ENCODE peak calls at places on chromosomes 4 and X, in five cellular contexts. One of them, this sample, is unnamed.

GRCh38 chr4:25346913-25347312 is 30.1 kb upstream of the ANAPC4 start:
- ATAC-seq in activated CD8-positive, alpha-beta memory T cell treated with anti-CD3 and anti-CD28 coated beads, Interleukin-2, amount 10 ng/mL, durations not matched to agents 7 days and 5 days: no peak
- ATAC-seq in Panc1: no peak
- ATAC-seq in right cardiac atrium: no peak
- ATAC-seq in omental fat pad: no peak
- ATAC-seq in this sample: peak

GRCh38 chr4:145566086-145566708 is 53.0 kb upstream of the MMAA start:
- ATAC-seq in omental fat pad: no peak
- ATAC-seq in Panc1: no peak
- ATAC-seq in right cardiac atrium: peak
- ATAC-seq in activated CD8-positive, alpha-beta memory T cell treated with anti-CD3 and anti-CD28 coated beads, Interleukin-2, amount 10 ng/mL, durations not matched to agents 7 days and 5 days: no peak
- ATAC-seq in this sample: peak

GRCh38 chr4:40245794-40246546 is 49.1 kb downstream of the RHOH start:
- ATAC-seq in right cardiac atrium: no peak
- ATAC-seq in activated CD8-positive, alpha-beta memory T cell treated with anti-CD3 and anti-CD28 coated beads, Interleukin-2, amount 10 ng/mL, durations not matched to agents 7 days and 5 days: no peak
- ATAC-seq in Panc1: no peak
- ATAC-seq in omental fat pad: no peak
- ATAC-seq in this sample: no peak

GRCh38 chr4:8401665-8402064 is 38.9 kb downstream of the ACOX3 start:
- ATAC-seq in omental fat pad: no peak
- ATAC-seq in activated CD8-positive, alpha-beta memory T cell treated with anti-CD3 and anti-CD28 coated beads, Interleukin-2, amount 10 ng/mL, durations not matched to agents 7 days and 5 days: no peak
- ATAC-seq in right cardiac atrium: no peak
- ATAC-seq in Panc1: no peak
- ATAC-seq in this sample: no peak

GRCh38 chr4:88675543-88675942 is 22.1 kb downstream of the NAP1L5 start:
- ATAC-seq in right cardiac atrium: no peak
- ATAC-seq in activated CD8-positive, alpha-beta memory T cell treated with anti-CD3 and anti-CD28 coated beads, Interleukin-2, amount 10 ng/mL, durations not matched to agents 7 days and 5 days: no peak
- ATAC-seq in Panc1: no peak
- ATAC-seq in omental fat pad: peak
- ATAC-seq in this sample: no peak

GRCh38 chr4:168498259-168498658 is 1.4 kb downstream of the PALLD start:
- ATAC-seq in activated CD8-positive, alpha-beta memory T cell treated with anti-CD3 and anti-CD28 coated beads, Interleukin-2, amount 10 ng/mL, durations not matched to agents 7 days and 5 days: no peak
- ATAC-seq in right cardiac atrium: peak
- ATAC-seq in Panc1: no peak
- ATAC-seq in omental fat pad: no peak
- ATAC-seq in this sample: no peak

GRCh38 chr4:7960790-7961655 is 21.4 kb upstream of the AFAP1 start:
- ATAC-seq in omental fat pad: peak
- ATAC-seq in activated CD8-positive, alpha-beta memory T cell treated with anti-CD3 and anti-CD28 coated beads, Interleukin-2, amount 10 ng/mL, durations not matched to agents 7 days and 5 days: peak
- ATAC-seq in right cardiac atrium: no peak
- ATAC-seq in Panc1: peak
- ATAC-seq in this sample: peak

GRCh38 chrX:49995795-49996455 is 73.5 kb downstream of the CLCN5 start:
- ATAC-seq in omental fat pad: peak
- ATAC-seq in activated CD8-positive, alpha-beta memory T cell treated with anti-CD3 and anti-CD28 coated beads, Interleukin-2, amount 10 ng/mL, durations not matched to agents 7 days and 5 days: no peak
- ATAC-seq in Panc1: no peak
- ATAC-seq in right cardiac atrium: no peak
- ATAC-seq in this sample: no peak

This sample was measured in stimulated activated memory B cell treated with anti-CD40 and anti-IgM and Interleukin-4, amounts not matched to agents 10 μg/mL and 1 μg/mL and 100 μg/mL, for 72 hours.